ENCODE peak calls at places on chromosomes 16 and 17, in eight cellular contexts. E is ascending aorta, J is endothelial cell of umbilical vein, Z is stomach, M is astrocyte, P is endodermal cell, L is heart right ventricle, Y is dorsolateral prefrontal cortex. O is an unnamed sample. For H3K27me3, the result is how much of the 10 kb centered on the place peaks cover.

GRCh38 chr16:62408760-62409159 is 372.5 kb upstream of the CDH8 start:
- DNase-seq in J (no peak), Y (no peak), L (no peak), E (no peak), P (peak), Z (no peak), M (no peak), O (no peak)

GRCh38 chr17:81231766-81232581 is 6.9 kb downstream of the TEPSIN start:
- DNase-seq in Z (no peak), M (no peak), L (no peak), P (no peak), J (no peak), E (no peak), Y (no peak), O (no peak)

GRCh38 chr17:53949473-53950090 is 126.9 kb downstream of the KIF2B start:
- DNase-seq in E (no peak), Y (no peak), L (no peak), J (no peak), Z (no peak), P (peak), M (no peak), O (peak)

GRCh38 chr17:55830699-55831098 is 79.8 kb downstream of the PCTP start:
- DNase-seq in J (no peak), Y (no peak), M (no peak), L (no peak), P (no peak), Z (no peak), E (no peak), O (no peak)

GRCh38 chr16:9437115-9437514 is 345.7 kb downstream of the HAPSTR1 start:
- DNase-seq in P (peak), E (no peak), L (no peak), Z (no peak), J (no peak), M (no peak), Y (no peak), O (no peak)

GRCh38 chr16:29645699-29646187 is 17.3 kb upstream of the SPN start:
- DNase-seq in Y (no peak), L (no peak), P (peak), Z (no peak), E (no peak), J (no peak), M (no peak), O (peak)

GRCh38 chr16:27599606-27600005 is 49.7 kb downstream of the KATNIP start:
- DNase-seq in Z (no peak), Y (no peak), M (no peak), E (no peak), L (no peak), P (no peak), J (no peak), O (no peak)

GRCh38 chr17:20935740-20936139 is 107.1 kb downstream of the USP22 start:
- DNase-seq in E (no peak), J (peak), P (no peak), M (peak), Y (no peak), L (no peak), Z (no peak), O (peak)

GRCh38 chr16:27234171-27234570 is 30.8 kb downstream of the KDM8 start:
- DNase-seq in E (no peak), J (no peak), P (no peak), M (no peak), Y (no peak), L (no peak), Z (no peak), O (no peak)

GRCh38 chr17:47949951-47950350 is 7.7 kb downstream of the PRR15L start:
- DNase-seq in J (no peak), P (no peak), Z (peak), Y (no peak), L (no peak), E (no peak), M (no peak), O (no peak)

GRCh38 chr17:76972046-76972641 is 103.9 kb downstream of the MGAT5B start:
- DNase-seq in Y (no peak), Z (no peak), E (no peak), M (no peak), J (no peak), L (no peak), P (no peak), O (no peak)

GRCh38 chr17:77225246-77225645 is 84.5 kb downstream of the SEC14L1 start:
- DNase-seq in Z (no peak), M (no peak), P (no peak), J (no peak), L (no peak), E (no peak), Y (no peak), O (no peak)

GRCh38 chr17:72587156-72587555 is 466.3 kb downstream of the SOX9 start:
- DNase-seq in P (no peak), M (peak), J (no peak), Z (no peak), Y (no peak), L (no peak), E (no peak), O (peak)

GRCh38 chr17:41863074-41863843 is 2.0 kb downstream of the KLHL11 start:
- DNase-seq in E (no peak), P (peak), Z (no peak), M (no peak), J (no peak), Y (no peak), L (no peak), O (no peak)

GRCh38 chr17:80063815-80064585 is 27.6 kb downstream of the CCDC40 start:
- DNase-seq in P (no peak), E (peak), Y (no peak), J (no peak), M (peak), L (no peak), Z (peak), O (peak)

GRCh38 chr17:78322858-78323455 is 36.9 kb downstream of the SOCS3 start:
- DNase-seq in P (no peak), Z (no peak), Y (no peak), E (no peak), L (peak), M (no peak), J (no peak), O (no peak)

GRCh38 chr16:67244387-67245188 is 2.7 kb downstream of the FHOD1 start:
- DNase-seq in Z (peak), P (no peak), J (peak), M (peak), L (peak), E (peak), Y (no peak), O (peak)

GRCh38 chr16:84806256-84806889 is 13.4 kb upstream of the CRISPLD2 start:
- DNase-seq in P (no peak), Y (no peak), M (peak), J (peak), E (no peak), Z (peak), L (peak), O (no peak)

GRCh38 chr16:49970818-49971431 is 54.1 kb upstream of the CNEP1R1 start:
- DNase-seq in E (no peak), P (no peak), M (no peak), J (no peak), Y (no peak), L (no peak), Z (no peak), O (no peak)

GRCh38 chr17:10429416-10430045 is 7.8 kb upstream of the MYH8 start:
- DNase-seq in P (no peak), E (no peak), M (peak), Y (no peak), J (no peak), L (no peak), Z (no peak), O (no peak)

GRCh38 chr16:74651841-74652240 is 14.8 kb downstream of the RFWD3 start:
- DNase-seq in L (no peak), E (no peak), Y (no peak), M (no peak), P (no peak), Z (no peak), J (no peak), O (peak)

GRCh38 chr16:70801611-70802010 is 653 bp upstream of the VAC14 start:
- DNase-seq in M (no peak), J (no peak), E (no peak), Z (no peak), L (no peak), P (peak), Y (no peak), O (no peak)

GRCh38 chr17:42311240-42312034 is 23.1 kb downstream of the STAT5A start:
- DNase-seq in J (no peak), Y (peak), P (no peak), M (peak), E (peak), Z (peak), L (peak), O (peak)

GRCh38 chr17:54898576-54898975 is 2.1 kb upstream of the TOM1L1 start:
- DNase-seq in M (peak), P (no peak), Y (no peak), E (no peak), J (no peak), Z (no peak), L (no peak), O (no peak)

GRCh38 chr16:85631802-85632393 is 18.8 kb downstream of the GSE1 start:
- DNase-seq in Z (no peak), E (no peak), M (no peak), Y (no peak), P (no peak), J (no peak), L (no peak), O (no peak)

GRCh38 chr17:79960788-79961522 is 74.7 kb downstream of the TBC1D16 start:
- DNase-seq in J (peak), L (no peak), Z (no peak), P (peak), M (peak), Y (no peak), E (no peak), O (peak)

GRCh38 chr17:36148559-36149295 is 27.7 kb downstream of the TBC1D3B start:
- DNase-seq in E (no peak), P (peak), L (peak), J (peak), Y (peak), M (peak), Z (peak), O (peak)

GRCh38 chr16:1512174-1512573 is 19.0 kb downstream of the TELO2 start:
- DNase-seq in E (no peak), Y (no peak), L (no peak), P (no peak), Z (no peak), M (no peak), J (no peak), O (no peak)
- TF ChIP-seq CTCF in E (no peak), Y (no peak), L (no peak), P (no peak), Z (no peak), M (no peak), J (no peak), O (no peak)

DNA sequence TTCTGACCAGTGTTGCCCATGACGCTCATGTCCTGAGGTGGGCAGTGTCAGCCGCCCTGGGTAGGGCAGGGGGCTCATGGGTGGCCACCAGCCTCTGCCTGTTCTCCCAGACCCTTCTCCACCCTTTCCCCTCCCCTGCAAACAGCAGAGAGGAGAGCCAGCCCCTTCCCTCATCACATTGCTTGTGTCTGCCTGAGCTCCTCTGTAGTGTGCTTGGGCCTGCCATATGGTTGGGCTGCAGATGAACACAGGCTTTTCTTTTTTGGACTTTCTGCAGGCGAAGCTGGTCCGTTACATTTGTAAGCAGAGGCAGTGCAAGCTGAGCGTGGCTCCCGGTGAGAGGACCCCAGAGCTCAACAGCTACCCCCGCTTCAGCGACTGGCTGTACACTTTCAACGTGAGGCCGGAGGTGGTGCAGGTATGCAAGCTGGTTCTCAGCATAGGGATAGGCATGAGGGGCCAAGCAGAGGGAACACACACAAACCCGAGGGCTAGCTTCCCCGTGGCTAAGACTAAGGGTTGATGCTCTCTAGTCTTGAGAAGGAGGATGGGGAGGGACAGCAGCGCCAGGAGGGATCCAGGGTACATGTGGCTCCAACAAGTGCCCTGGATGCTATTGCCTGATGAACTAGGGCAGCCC is 80.6 kb upstream of the LGALS9 start:
- DNase-seq in J (no peak), E (no peak), Z (no peak), L (no peak), P (peak), Y (no peak), M (no peak), O (no peak)
- H3K4me3 ChIP-seq in J (no peak), E (no peak), Z (no peak), L (no peak), P (no peak), Y (no peak), M (no peak), O (no peak)

GRCh38 chr17:18238299-18238698 is 12.9 kb downstream of the LLGL1 start:
- DNase-seq in M (no peak), Z (no peak), J (no peak), P (no peak), E (no peak), L (no peak), Y (no peak), O (no peak)

GRCh38 chr17:18240449-18240848 is 15.0 kb downstream of the LLGL1 start:
- DNase-seq in J (no peak), M (no peak), Y (no peak), L (no peak), E (no peak), P (no peak), Z (no peak), O (no peak)

GRCh38 chr17:18245038-18245776 is 13.3 kb downstream of the FLII start:
- DNase-seq in L (no peak), E (no peak), M (no peak), Z (no peak), Y (no peak), P (no peak), J (no peak), O (no peak)

GRCh38 chr17:18237461-18237860 is 12.0 kb downstream of the LLGL1 start:
- DNase-seq in M (no peak), J (no peak), L (no peak), E (no peak), Y (no peak), Z (no peak), P (no peak), O (no peak)

DNA sequence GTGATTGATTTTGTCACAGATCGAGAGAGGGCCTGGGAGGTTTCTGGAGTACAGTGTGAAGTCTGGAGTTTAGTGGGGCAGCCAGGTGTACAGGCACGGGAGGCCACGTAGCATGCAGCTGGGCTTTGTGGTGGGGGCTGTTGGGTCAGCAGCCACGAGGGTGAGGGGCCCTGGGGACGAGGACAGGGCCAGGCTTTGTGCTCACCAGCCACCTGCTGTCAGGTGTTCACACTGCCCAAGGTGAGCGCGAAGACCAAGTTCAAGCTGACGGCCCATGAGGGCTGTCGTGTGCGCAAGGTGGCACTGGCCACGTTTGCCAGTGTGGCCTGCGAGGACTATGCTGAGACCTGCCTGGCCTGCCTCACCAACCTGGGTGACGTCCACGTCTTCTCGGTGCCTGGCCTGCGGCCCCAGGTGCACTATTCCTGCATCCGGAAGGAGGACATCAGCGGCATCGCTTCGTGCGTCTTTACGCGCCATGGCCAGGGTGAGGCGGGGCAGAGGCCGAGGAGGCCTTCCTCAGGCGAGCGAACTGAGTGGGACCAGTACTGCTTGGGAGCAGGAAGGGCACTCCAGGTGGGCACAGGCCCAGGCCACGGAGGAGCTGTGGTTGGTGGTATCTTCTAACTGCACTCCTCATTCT is 15.9 kb downstream of the LLGL1 start:
- DNase-seq in Z (no peak), E (no peak), J (no peak), L (no peak), M (no peak), P (peak), Y (no peak), O (no peak)
- H3K27me3 ChIP-seq in Z (under half), E (under half), J (under half), L (under half), M (under half), P (under half), Y (under half), O (under half)

GRCh38 chr17:63136381-63137012 is 170.5 kb downstream of the TANC2 start:
- DNase-seq in M (no peak), L (no peak), J (no peak), Z (no peak), P (peak), Y (no peak), E (no peak), O (no peak)

GRCh38 chr17:63137163-63137562 is 171.1 kb downstream of the TANC2 start:
- DNase-seq in E (no peak), P (no peak), L (no peak), Z (no peak), M (no peak), Y (no peak), J (no peak), O (no peak)

GRCh38 chr17:63138713-63139112 is 172.7 kb downstream of the TANC2 start:
- DNase-seq in Y (no peak), J (no peak), P (no peak), E (no peak), M (peak), L (no peak), Z (no peak), O (peak)

GRCh38 chr17:63140255-63140654 is 174.2 kb downstream of the TANC2 start:
- DNase-seq in L (peak), Y (no peak), J (peak), P (no peak), M (peak), Z (no peak), E (no peak), O (no peak)

DNA sequence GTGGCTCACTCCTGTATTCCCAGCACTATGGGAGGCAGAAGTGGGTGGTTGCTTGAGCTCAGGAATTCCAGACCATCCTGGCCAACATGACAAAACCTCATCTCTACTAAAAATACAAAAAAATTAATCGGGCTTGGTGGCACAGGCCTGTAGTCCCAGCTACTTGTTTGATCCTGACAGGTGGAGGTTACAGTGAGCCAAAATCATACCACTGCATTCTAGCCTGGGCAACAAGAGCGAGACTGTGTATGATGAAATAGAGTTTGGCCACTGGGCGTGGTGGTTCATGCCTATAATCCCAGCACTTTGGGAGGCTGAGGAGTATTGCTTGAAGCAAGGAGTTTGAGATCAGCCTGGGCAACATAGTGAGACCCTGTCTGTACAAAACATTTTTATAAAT is 173.3 kb downstream of the TANC2 start:
- DNase-seq in P (no peak), E (no peak), Z (no peak), L (no peak), Y (no peak), J (no peak), M (no peak), O (no peak)
- TF ChIP-seq CTCF in P (no peak), E (no peak), Z (no peak), L (no peak), Y (no peak), J (no peak), M (no peak), O (no peak)

GRCh38 chr17:75647921-75648320 is 14.7 kb downstream of the SMIM5 start:
- DNase-seq in M (no peak), E (no peak), Y (no peak), J (no peak), P (peak), L (no peak), Z (no peak), O (no peak)

GRCh38 chr17:75645501-75645888 is 12.3 kb downstream of the SMIM5 start:
- DNase-seq in M (peak), Z (peak), P (peak), E (peak), Y (no peak), L (no peak), J (peak), O (peak)

GRCh38 chr17:75646626-75646968 is 13.4 kb downstream of the SMIM5 start:
- DNase-seq in J (no peak), L (no peak), M (no peak), Z (no peak), P (no peak), Y (no peak), E (no peak), O (no peak)

GRCh38 chr17:75647061-75647460 is 13.8 kb downstream of the SMIM5 start:
- DNase-seq in L (no peak), J (no peak), Z (no peak), M (no peak), Y (no peak), E (no peak), P (peak), O (no peak)

DNA sequence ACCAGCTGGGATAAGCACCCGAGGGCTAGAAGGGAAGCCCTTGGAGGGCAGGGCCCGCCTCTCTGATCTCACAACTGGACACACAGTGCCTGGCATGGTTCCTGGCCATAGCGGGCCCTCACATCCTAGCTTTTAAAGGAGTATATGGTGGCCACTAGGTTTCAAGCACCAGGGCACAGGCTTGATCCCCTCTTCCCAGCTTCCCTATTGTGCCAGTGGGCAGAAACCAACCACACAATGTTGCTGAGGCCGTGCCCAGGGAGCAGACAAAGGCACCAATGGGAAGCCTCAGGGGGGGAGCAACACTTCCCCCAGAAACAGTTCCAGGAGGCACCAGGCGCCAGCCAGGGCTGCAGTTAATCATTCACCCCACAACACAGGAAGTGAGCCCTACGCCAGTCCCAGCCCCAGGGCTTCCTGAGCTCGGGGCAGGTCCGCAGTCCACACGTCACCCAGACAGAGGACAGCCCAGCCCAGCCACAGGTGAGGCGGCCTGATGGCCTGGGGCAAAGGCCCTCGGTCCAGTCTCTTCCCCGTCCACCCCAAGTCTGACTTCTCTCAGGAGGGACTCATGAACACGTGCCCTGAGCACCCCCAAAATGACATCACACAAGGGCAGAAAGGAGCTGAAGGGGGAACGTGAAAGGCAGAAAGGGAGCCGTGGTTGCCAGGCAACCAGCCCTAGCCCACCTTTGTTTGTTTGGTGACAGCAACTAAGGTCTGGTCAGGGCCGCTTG is 12.8 kb downstream of the SMIM5 start:
- DNase-seq in Z (peak), M (no peak), P (peak), L (no peak), Y (peak), J (peak), E (peak), O (peak)
- H3K4me3 ChIP-seq in Z (no peak), M (no peak), P (no peak), L (no peak), Y (peak), J (no peak), E (no peak), O (no peak)